ENCODE peak calls at places on chromosomes 3 and 15, in ten cellular contexts. E is lower leg skin, Q is cardiac fibroblast, T is RWPE1, C is fibroblast of mammary gland, F is mesothelial cell of epicardium, W is foreskin fibroblast, H is omental fat pad, X is dorsolateral prefrontal cortex, O is neural crest cell. Y is an unnamed sample.

GRCh38 chr15:73983211-73983727 is 8.8 kb downstream of the STOML1 start:
- DNase-seq in T (peak), W (peak), Q (peak), F (no peak), X (no peak), C (peak), E (peak), O (no peak), H (no peak), Y (peak)

GRCh38 chr3:102599819-102600576 is 165.2 kb downstream of the ZPLD1 start:
- DNase-seq in T (no peak), W (no peak), H (no peak), X (no peak), O (no peak), F (no peak), E (no peak), C (no peak), Q (no peak), Y (no peak)

GRCh38 chr15:36658321-36658720 is 78.9 kb downstream of the CDIN1 start:
- DNase-seq in X (no peak), O (no peak), F (no peak), T (peak), H (no peak), W (peak), C (peak), Q (peak), E (no peak), Y (no peak)

GRCh38 chr3:51384145-51384729 is 854 bp upstream of the MANF start:
- DNase-seq in X (no peak), C (no peak), T (no peak), F (no peak), Q (peak), W (no peak), H (no peak), E (no peak), O (no peak), Y (no peak)

GRCh38 chr3:14317057-14317553 is 85.3 kb upstream of the SLC6A6 start:
- DNase-seq in C (no peak), Q (no peak), X (no peak), E (no peak), H (no peak), T (no peak), W (no peak), O (no peak), F (no peak), Y (no peak)

GRCh38 chr3:155651489-155652223 is 93.2 kb downstream of the PLCH1 start:
- DNase-seq in H (no peak), W (no peak), O (no peak), T (no peak), C (no peak), Q (no peak), F (no peak), X (no peak), E (no peak), Y (no peak)

GRCh38 chr3:60970850-60971249 is 280.4 kb downstream of the FHIT start:
- DNase-seq in C (no peak), E (no peak), H (no peak), T (no peak), X (no peak), Q (no peak), W (no peak), F (no peak), O (no peak), Y (no peak)

GRCh38 chr15:47719730-47720129 is 2.4 kb downstream of the SEMA6D start:
- DNase-seq in Q (no peak), E (no peak), W (no peak), C (no peak), H (no peak), F (no peak), O (no peak), T (no peak), X (no peak), Y (no peak)

GRCh38 chr3:38587548-38588131 is 61.8 kb downstream of the SCN5A start:
- DNase-seq in H (no peak), E (peak), T (no peak), O (no peak), Q (no peak), X (peak), C (no peak), W (no peak), F (peak), Y (peak)

GRCh38 chr3:42979044-42979962 is at the start of gene GASK1A:
- DNase-seq in X (no peak), C (no peak), W (no peak), Q (no peak), O (peak), H (no peak), E (peak), T (peak), F (peak), Y (peak)

GRCh38 chr3:122974764-122975162 is 52.8 kb downstream of the SEMA5B start:
- DNase-seq in X (no peak), O (no peak), H (no peak), Q (peak), T (peak), E (no peak), C (peak), W (peak), F (no peak), Y (no peak)

GRCh38 chr15:33292718-33293307 is 18.0 kb upstream of the RYR3 start:
- DNase-seq in H (no peak), O (peak), Q (peak), W (peak), E (no peak), X (no peak), C (peak), F (peak), T (peak), Y (no peak)

GRCh38 chr3:55525436-55525835 is 38.3 kb upstream of the WNT5A start:
- DNase-seq in X (no peak), W (no peak), F (no peak), Q (no peak), E (peak), H (no peak), T (no peak), O (no peak), C (no peak), Y (no peak)

GRCh38 chr3:120090422-120090821 is 3.8 kb downstream of the GSK3B start:
- DNase-seq in F (no peak), X (no peak), E (no peak), O (no peak), C (no peak), W (no peak), T (no peak), H (no peak), Q (no peak), Y (no peak)

GRCh38 chr3:40623567-40623966 is 98.8 kb downstream of the ZNF621 start:
- DNase-seq in C (peak), E (peak), T (peak), H (no peak), F (no peak), Q (peak), X (no peak), O (no peak), W (no peak), Y (no peak)

GRCh38 chr3:52934626-52935530 is 37.5 kb upstream of the STIMATE start:
- DNase-seq in F (no peak), C (peak), O (peak), H (no peak), Q (peak), X (no peak), W (peak), T (peak), E (no peak), Y (no peak)

GRCh38 chr15:61474796-61475195 is 245.7 kb upstream of the RORA start:
- DNase-seq in E (no peak), X (no peak), C (peak), O (no peak), W (no peak), Q (no peak), F (no peak), H (no peak), T (no peak), Y (no peak)

GRCh38 chr15:48703544-48703943 is 58.0 kb upstream of the FBN1 start:
- DNase-seq in T (peak), F (no peak), C (peak), H (no peak), X (no peak), Q (peak), E (no peak), W (peak), O (no peak), Y (no peak)

GRCh38 chr3:15291589-15292541 is 40.5 kb downstream of the SH3BP5 start:
- DNase-seq in F (no peak), C (peak), W (no peak), T (no peak), Q (peak), X (no peak), E (no peak), H (no peak), O (no peak), Y (no peak)

GRCh38 chr15:52171386-52171785 is 19.8 kb downstream of the GNB5 start:
- DNase-seq in Q (peak), T (no peak), O (no peak), E (peak), W (no peak), F (no peak), H (no peak), X (no peak), C (peak), Y (no peak)
- TF ChIP-seq CTCF in Q (no peak), T (no peak), O (no peak), E (no peak), W (no peak), F (no peak), H (no peak), X (no peak), C (no peak), Y (no peak)

DNA sequence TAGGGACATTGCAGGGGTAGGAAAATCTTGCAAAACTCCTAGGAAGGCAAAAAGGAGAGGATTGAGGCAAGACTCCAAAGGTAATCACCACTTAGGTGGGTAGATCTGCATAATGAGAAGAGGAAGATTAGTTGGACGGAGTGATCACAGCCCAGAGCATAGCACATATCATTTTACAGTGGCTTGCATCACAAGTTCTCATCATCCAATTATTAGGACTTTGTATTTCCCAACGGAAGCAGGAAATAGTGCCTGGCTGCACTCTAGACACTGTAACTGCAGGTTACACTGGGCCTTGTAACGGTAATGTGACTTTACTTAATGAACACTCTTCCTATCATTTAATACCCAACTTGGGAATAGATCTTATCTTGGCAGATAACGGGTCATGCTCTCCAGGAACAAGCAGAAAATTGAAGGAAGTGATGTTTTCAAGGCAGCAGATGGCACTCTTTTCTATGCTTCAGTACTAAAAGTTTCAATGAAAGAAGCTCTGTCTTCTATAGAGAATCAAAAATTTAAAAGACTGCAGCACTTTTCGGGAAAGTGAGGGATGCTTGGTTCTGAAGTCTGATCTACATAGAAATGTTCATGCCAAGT is 101.9 kb upstream of the KCNMB2 start:
- DNase-seq in C (no peak), F (no peak), O (no peak), E (no peak), H (no peak), T (no peak), W (no peak), X (no peak), Q (peak), Y (no peak)
- TF ChIP-seq CTCF in C (peak), F (no peak), O (peak), E (no peak), H (no peak), T (no peak), W (peak), X (peak), Q (no peak), Y (no peak)

GRCh38 chr3:25565807-25566206 is 98.9 kb downstream of the TOP2B start:
- DNase-seq in X (no peak), C (no peak), H (no peak), T (no peak), F (no peak), O (no peak), E (no peak), Q (no peak), W (no peak), Y (no peak)
- TF ChIP-seq CTCF in X (no peak), C (no peak), H (no peak), T (no peak), F (no peak), O (no peak), E (no peak), Q (no peak), W (no peak), Y (no peak)

DNA sequence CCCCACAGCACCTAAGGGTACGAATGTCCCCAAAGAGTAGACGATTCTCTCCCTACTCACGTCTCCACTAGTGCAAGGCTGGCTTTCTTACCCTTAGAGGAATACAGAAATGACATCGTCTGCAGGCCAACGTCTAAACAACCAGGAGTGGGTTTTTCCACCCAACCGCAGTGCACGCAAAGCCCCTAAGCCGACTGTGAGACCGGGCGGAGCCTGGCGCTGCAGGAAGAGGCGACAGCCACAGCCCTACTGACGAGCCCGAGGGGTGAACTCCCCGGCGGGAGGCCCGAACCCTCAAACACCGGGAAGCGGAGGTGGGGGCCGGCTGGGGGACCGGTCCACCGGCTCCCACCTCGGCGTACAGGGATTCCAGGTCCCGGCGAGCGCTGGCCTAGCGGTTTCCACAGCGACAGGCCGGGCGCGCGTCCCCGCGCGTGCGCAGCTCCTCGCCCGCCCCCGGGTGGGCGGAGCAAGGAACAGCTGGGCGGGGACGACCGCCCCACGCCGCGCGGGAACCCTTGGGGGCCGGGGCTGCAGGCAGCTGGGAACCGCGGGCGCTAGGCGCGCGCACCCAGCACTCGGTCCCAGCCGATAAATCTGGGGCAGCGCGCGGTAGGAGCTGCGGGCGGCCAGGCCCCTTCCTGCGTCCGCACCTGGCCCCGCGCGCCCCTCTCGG is at the start of the genes CEP19 and PIGX:
- DNase-seq in E (peak), X (peak), W (peak), H (peak), C (peak), Q (peak), T (peak), F (peak), O (peak), Y (peak)
- TF ChIP-seq CTCF in E (no peak), X (peak), W (no peak), H (no peak), C (no peak), Q (no peak), T (no peak), F (no peak), O (no peak), Y (no peak)

GRCh38 chr15:70870066-70870465 is 16.1 kb upstream of the LARP6 start:
- DNase-seq in Q (peak), C (peak), W (peak), H (no peak), O (no peak), F (no peak), T (no peak), E (no peak), X (no peak), Y (no peak)

GRCh38 chr15:70866982-70867644 is 13.2 kb upstream of the LARP6 start:
- DNase-seq in E (no peak), X (no peak), C (no peak), T (no peak), W (no peak), Q (peak), H (no peak), F (no peak), O (no peak), Y (no peak)

GRCh38 chr15:70873232-70874054 is 18.8 kb downstream of the THAP10 start:
- DNase-seq in E (no peak), H (no peak), Q (no peak), C (no peak), X (no peak), T (no peak), F (no peak), W (no peak), O (no peak), Y (no peak)

GRCh38 chr15:70867911-70868467 is 14.0 kb upstream of the LARP6 start:
- DNase-seq in E (no peak), Q (peak), T (no peak), F (no peak), H (no peak), X (no peak), W (peak), C (peak), O (no peak), Y (no peak)

GRCh38 chr15:70869346-70869745 is 15.4 kb upstream of the LARP6 start:
- DNase-seq in W (no peak), E (no peak), Q (no peak), X (no peak), O (no peak), T (no peak), C (no peak), H (no peak), F (no peak), Y (no peak)
- TF ChIP-seq CTCF in W (no peak), E (no peak), Q (no peak), X (no peak), O (no peak), T (no peak), C (no peak), H (no peak), F (no peak), Y (no peak)

GRCh38 chr3:46695177-46695961 is 1.9 kb upstream of the ALS2CL start:
- DNase-seq in O (peak), H (peak), C (peak), Q (peak), T (no peak), E (no peak), W (no peak), F (no peak), X (no peak), Y (peak)
- TF ChIP-seq CTCF in O (peak), H (no peak), C (peak), Q (no peak), T (no peak), E (no peak), W (peak), F (no peak), X (no peak), Y (peak)

GRCh38 chr15:82677720-82678323 is 30.7 kb upstream of the CPEB1 start:
- DNase-seq in T (no peak), C (no peak), E (no peak), Q (no peak), W (no peak), O (no peak), X (no peak), H (no peak), F (no peak), Y (peak)
- TF ChIP-seq CTCF in T (no peak), C (no peak), E (no peak), Q (no peak), W (no peak), O (no peak), X (no peak), H (no peak), F (no peak), Y (no peak)

GRCh38 chr3:118977118-118977517 is 57.5 kb downstream of the IGSF11 start:
- DNase-seq in E (no peak), C (no peak), F (no peak), H (no peak), X (no peak), O (no peak), T (no peak), W (no peak), Q (no peak), Y (no peak)
- TF ChIP-seq CTCF in E (no peak), C (no peak), F (no peak), H (no peak), X (no peak), O (no peak), T (no peak), W (no peak), Q (no peak), Y (no peak)

DNA sequence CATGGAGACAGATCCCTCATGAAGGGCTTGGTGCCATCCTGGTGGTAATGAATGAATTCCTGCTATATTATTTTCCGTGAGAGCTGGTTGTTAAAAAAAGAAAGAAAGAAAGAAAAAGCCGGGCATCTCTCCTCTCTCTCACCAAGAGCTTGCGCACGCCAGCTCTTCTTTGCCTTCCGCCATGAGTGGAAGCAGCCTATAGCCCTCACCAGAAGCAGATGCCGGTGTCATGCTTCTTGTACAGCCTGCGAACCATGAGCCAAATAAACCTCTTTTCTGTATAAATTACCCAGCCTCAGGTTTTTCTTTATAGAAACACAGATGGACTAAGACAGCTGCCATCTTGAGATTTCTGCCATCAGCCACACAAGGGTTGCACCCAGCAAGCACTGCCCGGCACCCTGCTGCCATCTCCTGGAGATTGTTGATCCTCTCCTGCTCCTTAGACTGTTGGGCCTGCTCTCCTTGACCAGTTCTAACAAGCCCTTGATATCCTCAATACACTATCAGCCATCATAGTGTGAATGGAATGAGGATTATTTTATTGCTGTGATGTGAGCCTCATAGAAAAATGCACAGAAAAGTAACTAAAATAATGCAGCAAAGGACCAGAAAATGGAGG is 3.5 kb upstream of the AHSG start:
- DNase-seq in E (no peak), F (no peak), C (peak), H (no peak), X (no peak), T (peak), O (no peak), W (no peak), Q (peak), Y (no peak)
- TF ChIP-seq CTCF in E (no peak), F (no peak), C (peak), H (no peak), X (no peak), T (no peak), O (peak), W (no peak), Q (peak), Y (no peak)

GRCh38 chr3:186790261-186790981 is 7.0 kb downstream of the EIF4A2 start:
- DNase-seq in T (no peak), Q (peak), F (no peak), X (no peak), O (no peak), C (peak), H (no peak), E (no peak), W (peak), Y (no peak)
- TF ChIP-seq CTCF in T (no peak), Q (no peak), F (no peak), X (no peak), O (no peak), C (peak), H (no peak), E (no peak), W (no peak), Y (no peak)

Y was measured in upper lobe of right lung.